ENCODE peak calls at places on chromosomes 3 and 15, in four cellular contexts. One of them, this sample, is unnamed.
A peak's percentile ranks its signal among the peaks of the same experiment; 100 is the strongest.

GRCh38 chr15:90205886-90206285 is 4.8 kb downstream of the SEMA4B start:
- DNase-seq in HuH-7.5: no peak
- DNase-seq in activated naive CD4-positive, alpha-beta T cell: no peak
- DNase-seq in T-helper 22 cell: no peak
- DNase-seq in this sample: no peak

GRCh38 chr15:63288778-63289378 is 11.5 kb downstream of the APH1B start:
- DNase-seq in HuH-7.5: peak; percentile 21
- DNase-seq in activated naive CD4-positive, alpha-beta T cell: no peak
- DNase-seq in T-helper 22 cell: no peak
- DNase-seq in this sample: peak; percentile 63

GRCh38 chr15:65576669-65577068 is 34.3 kb downstream of the INTS14 start:
- DNase-seq in activated naive CD4-positive, alpha-beta T cell: no peak
- DNase-seq in T-helper 22 cell: no peak
- DNase-seq in HuH-7.5: no peak
- DNase-seq in this sample: no peak

GRCh38 chr3:115922681-115923347 is 299.5 kb downstream of the GAP43 start:
- DNase-seq in activated naive CD4-positive, alpha-beta T cell: no peak
- DNase-seq in T-helper 22 cell: no peak
- DNase-seq in HuH-7.5: no peak
- DNase-seq in this sample: no peak

GRCh38 chr3:144662729-144663128 is 691.1 kb downstream of the DIPK2A start:
- DNase-seq in activated naive CD4-positive, alpha-beta T cell: no peak
- DNase-seq in T-helper 22 cell: no peak
- DNase-seq in HuH-7.5: no peak
- DNase-seq in this sample: no peak

GRCh38 chr3:75180945-75181298 is 483.2 kb upstream of the FRG2C start:
- DNase-seq in HuH-7.5: no peak
- DNase-seq in activated naive CD4-positive, alpha-beta T cell: no peak
- DNase-seq in T-helper 22 cell: no peak
- DNase-seq in this sample: no peak

GRCh38 chr3:69294014-69294771 is 91.7 kb downstream of the FRMD4B start:
- DNase-seq in T-helper 22 cell: no peak
- DNase-seq in HuH-7.5: no peak
- DNase-seq in activated naive CD4-positive, alpha-beta T cell: no peak
- DNase-seq in this sample: peak; percentile 2

GRCh38 chr3:122794779-122795673 is at the start of gene SLC49A4:
- DNase-seq in T-helper 22 cell: peak; percentile 61
- DNase-seq in HuH-7.5: peak; percentile 90
- DNase-seq in activated naive CD4-positive, alpha-beta T cell: no peak
- DNase-seq in this sample: peak; percentile 84

GRCh38 chr3:155424041-155424605 is 130.6 kb upstream of the STRIT1 start:
- DNase-seq in HuH-7.5: no peak
- DNase-seq in T-helper 22 cell: no peak
- DNase-seq in activated naive CD4-positive, alpha-beta T cell: no peak
- DNase-seq in this sample: no peak

GRCh38 chr3:10553586-10554235 is 48.3 kb upstream of the ATP2B2 start:
- DNase-seq in T-helper 22 cell: no peak
- DNase-seq in activated naive CD4-positive, alpha-beta T cell: no peak
- DNase-seq in HuH-7.5: no peak
- DNase-seq in this sample: no peak

GRCh38 chr3:104437131-104437750 is 929.5 kb upstream of the ALCAM start:
- DNase-seq in activated naive CD4-positive, alpha-beta T cell: no peak
- DNase-seq in T-helper 22 cell: no peak
- DNase-seq in HuH-7.5: no peak
- DNase-seq in this sample: peak; percentile 1

GRCh38 chr15:71333839-71334238 is 218.6 kb downstream of the THSD4 start:
- DNase-seq in activated naive CD4-positive, alpha-beta T cell: no peak
- DNase-seq in HuH-7.5: no peak
- DNase-seq in T-helper 22 cell: no peak
- DNase-seq in this sample: no peak

GRCh38 chr3:133941390-133941789 is 45.7 kb upstream of the RAB6B start:
- DNase-seq in T-helper 22 cell: no peak
- DNase-seq in activated naive CD4-positive, alpha-beta T cell: no peak
- DNase-seq in HuH-7.5: no peak
- DNase-seq in this sample: no peak

GRCh38 chr3:40124918-40125317 is 184.6 kb upstream of the EIF1B start:
- DNase-seq in activated naive CD4-positive, alpha-beta T cell: no peak
- DNase-seq in HuH-7.5: no peak
- DNase-seq in T-helper 22 cell: no peak
- DNase-seq in this sample: no peak

GRCh38 chr3:28328188-28329151 is 20.1 kb upstream of the ZCWPW2 start:
- DNase-seq in T-helper 22 cell: no peak
- DNase-seq in HuH-7.5: no peak
- DNase-seq in activated naive CD4-positive, alpha-beta T cell: no peak
- DNase-seq in this sample: peak; percentile 16

GRCh38 chr3:69542265-69543079 is 156.6 kb upstream of the FRMD4B start:
- DNase-seq in T-helper 22 cell: no peak
- DNase-seq in activated naive CD4-positive, alpha-beta T cell: no peak
- DNase-seq in HuH-7.5: no peak
- DNase-seq in this sample: no peak

GRCh38 chr3:197942956-197943556 is 6.9 kb upstream of the RPL35A start:
- DNase-seq in HuH-7.5: no peak
- DNase-seq in T-helper 22 cell: no peak
- DNase-seq in activated naive CD4-positive, alpha-beta T cell: no peak
- DNase-seq in this sample: peak; percentile 47

GRCh38 chr3:76044601-76045600 is 259.6 kb upstream of the ZNF717 start:
- DNase-seq in activated naive CD4-positive, alpha-beta T cell: no peak
- DNase-seq in HuH-7.5: no peak
- DNase-seq in T-helper 22 cell: no peak
- DNase-seq in this sample: no peak

GRCh38 chr15:66076591-66077319 is 176.8 kb downstream of the MEGF11 start:
- DNase-seq in T-helper 22 cell: no peak
- DNase-seq in HuH-7.5: no peak
- DNase-seq in activated naive CD4-positive, alpha-beta T cell: no peak
- DNase-seq in this sample: no peak

GRCh38 chr3:155957412-155957880 is 87.0 kb downstream of the GMPS start:
- DNase-seq in T-helper 22 cell: no peak
- DNase-seq in activated naive CD4-positive, alpha-beta T cell: no peak
- DNase-seq in HuH-7.5: no peak
- DNase-seq in this sample: no peak

GRCh38 chr15:28269097-28269496 is 52.9 kb downstream of the HERC2 start:
- DNase-seq in T-helper 22 cell: no peak
- DNase-seq in activated naive CD4-positive, alpha-beta T cell: no peak
- DNase-seq in HuH-7.5: no peak
- DNase-seq in this sample: no peak

GRCh38 chr15:65981837-65982696 is 112.8 kb downstream of the RAB11A start:
- DNase-seq in activated naive CD4-positive, alpha-beta T cell: peak; percentile 49
- DNase-seq in HuH-7.5: peak; percentile 52
- DNase-seq in T-helper 22 cell: peak; percentile 38
- DNase-seq in this sample: peak; percentile 70

GRCh38 chr3:42535981-42536784 is 33.7 kb downstream of the VIPR1 start:
- DNase-seq in HuH-7.5: peak; percentile 71
- DNase-seq in T-helper 22 cell: no peak
- DNase-seq in activated naive CD4-positive, alpha-beta T cell: no peak
- DNase-seq in this sample: peak; percentile 23

This sample was measured in A549.